ENCODE peak calls at places on chromosomes 13 and 19, in seven cellular contexts. One of them, this sample, is unnamed.

GRCh38 chr19:51702103-51702753 is 9.1 kb downstream of the SPACA6 start:
- DNase-seq in neuronal stem cell: no peak
- DNase-seq in IMR-90: peak; percentile 24
- DNase-seq in H9: peak; percentile 92
- DNase-seq in mesendoderm: peak; percentile 93
- DNase-seq in H1: peak; percentile 47
- DNase-seq in trophoblast cell: peak; percentile 92
- DNase-seq in this sample: peak; percentile 46

GRCh38 chr19:47036233-47036651 is 12.2 kb downstream of the TMEM160 start:
- DNase-seq in H9: no peak
- DNase-seq in IMR-90: no peak
- DNase-seq in mesendoderm: no peak
- DNase-seq in neuronal stem cell: no peak
- DNase-seq in H1: no peak
- DNase-seq in trophoblast cell: no peak
- DNase-seq in this sample: no peak

GRCh38 chr19:49438261-49438660 is 3.1 kb downstream of the SLC17A7 start:
- DNase-seq in mesendoderm: no peak
- DNase-seq in H9: no peak
- DNase-seq in H1: no peak
- DNase-seq in trophoblast cell: no peak
- DNase-seq in IMR-90: no peak
- DNase-seq in neuronal stem cell: no peak
- DNase-seq in this sample: no peak

GRCh38 chr19:6222884-6223283 is 56.9 kb downstream of the MLLT1 start:
- DNase-seq in H9: no peak
- DNase-seq in mesendoderm: no peak
- DNase-seq in H1: no peak
- DNase-seq in trophoblast cell: no peak
- DNase-seq in IMR-90: no peak
- DNase-seq in neuronal stem cell: no peak
- DNase-seq in this sample: no peak

GRCh38 chr13:77353980-77354379 is 27.1 kb upstream of the MYCBP2 start:
- DNase-seq in neuronal stem cell: no peak
- DNase-seq in IMR-90: no peak
- DNase-seq in mesendoderm: no peak
- DNase-seq in H9: no peak
- DNase-seq in H1: no peak
- DNase-seq in trophoblast cell: no peak
- DNase-seq in this sample: no peak

GRCh38 chr19:4089400-4089908 is 22.8 kb upstream of the ZBTB7A start:
- DNase-seq in H1: no peak
- DNase-seq in mesendoderm: no peak
- DNase-seq in trophoblast cell: peak; percentile 68
- DNase-seq in neuronal stem cell: no peak
- DNase-seq in H9: no peak
- DNase-seq in IMR-90: no peak
- DNase-seq in this sample: no peak

GRCh38 chr13:107031691-107032090 is 463.8 kb upstream of the ARGLU1 start:
- DNase-seq in trophoblast cell: peak; percentile 5
- DNase-seq in mesendoderm: no peak
- DNase-seq in neuronal stem cell: no peak
- DNase-seq in H9: no peak
- DNase-seq in IMR-90: no peak
- DNase-seq in H1: no peak
- DNase-seq in this sample: no peak

GRCh38 chr19:7225741-7226140 is 68.5 kb downstream of the INSR start:
- DNase-seq in trophoblast cell: no peak
- DNase-seq in mesendoderm: no peak
- DNase-seq in H1: no peak
- DNase-seq in IMR-90: no peak
- DNase-seq in H9: no peak
- DNase-seq in neuronal stem cell: no peak
- DNase-seq in this sample: no peak

GRCh38 chr19:5216141-5216847 is 124.3 kb downstream of the PTPRS start:
- DNase-seq in trophoblast cell: no peak
- DNase-seq in H1: no peak
- DNase-seq in mesendoderm: no peak
- DNase-seq in neuronal stem cell: no peak
- DNase-seq in H9: no peak
- DNase-seq in IMR-90: no peak
- DNase-seq in this sample: no peak

GRCh38 chr13:104014803-104015645 is 948.8 kb upstream of the SLC10A2 start:
- DNase-seq in H9: no peak
- DNase-seq in neuronal stem cell: no peak
- DNase-seq in IMR-90: peak; percentile 39
- DNase-seq in mesendoderm: no peak
- DNase-seq in H1: no peak
- DNase-seq in trophoblast cell: no peak
- DNase-seq in this sample: peak; percentile 74
- H4K8ac ChIP-seq in H9: no peak overlapping the region
- H4K8ac ChIP-seq in neuronal stem cell: no peak overlapping the region
- H4K8ac ChIP-seq in IMR-90: no peak overlapping the region
- H4K8ac ChIP-seq in mesendoderm: no peak overlapping the region
- H4K8ac ChIP-seq in H1: no peak overlapping the region
- H4K8ac ChIP-seq in trophoblast cell: no peak overlapping the region
- H4K8ac ChIP-seq in this sample: no peak overlapping the region

GRCh38 chr13:24670927-24671326 is 9.3 kb upstream of the ATP12A start:
- DNase-seq in IMR-90: no peak
- DNase-seq in H9: peak; percentile 78
- DNase-seq in mesendoderm: peak; percentile 93
- DNase-seq in H1: no peak
- DNase-seq in neuronal stem cell: peak; percentile 45
- DNase-seq in trophoblast cell: peak; percentile 38
- DNase-seq in this sample: peak; percentile 52

GRCh38 chr13:24670174-24670573 is 10.0 kb upstream of the ATP12A start:
- DNase-seq in IMR-90: no peak
- DNase-seq in neuronal stem cell: no peak
- DNase-seq in mesendoderm: no peak
- DNase-seq in H9: no peak
- DNase-seq in trophoblast cell: no peak
- DNase-seq in H1: no peak
- DNase-seq in this sample: no peak

GRCh38 chr13:24671367-24672117 is 8.7 kb upstream of the ATP12A start:
- DNase-seq in H1: no peak
- DNase-seq in mesendoderm: peak; percentile 94
- DNase-seq in IMR-90: peak; percentile 72
- DNase-seq in H9: peak; percentile 61
- DNase-seq in neuronal stem cell: peak; percentile 48
- DNase-seq in trophoblast cell: peak; percentile 97
- DNase-seq in this sample: peak; percentile 92

GRCh38 chr13:24668955-24669354 is 11.3 kb upstream of the ATP12A start:
- DNase-seq in mesendoderm: no peak
- DNase-seq in neuronal stem cell: no peak
- DNase-seq in H9: no peak
- DNase-seq in H1: no peak
- DNase-seq in trophoblast cell: no peak
- DNase-seq in IMR-90: no peak
- DNase-seq in this sample: no peak

DNA sequence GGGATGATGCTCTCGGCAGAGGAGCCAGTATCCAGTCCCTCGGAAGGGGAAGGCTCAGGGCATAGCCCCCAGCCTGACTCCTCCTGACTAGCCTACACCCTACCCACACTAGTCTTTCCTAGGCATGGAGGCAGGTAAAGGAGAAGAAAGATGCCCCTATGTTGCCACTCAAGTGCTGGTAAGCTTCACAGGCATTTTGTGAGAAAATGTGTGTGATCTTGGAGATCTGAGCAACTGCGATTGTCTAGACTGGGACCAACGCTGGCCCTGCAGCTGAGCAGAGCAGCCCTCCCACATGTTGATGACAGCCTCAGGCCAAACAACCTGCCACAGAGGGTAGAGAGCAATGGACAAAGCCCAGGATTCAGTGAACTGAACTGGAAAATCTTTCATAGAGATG is 11.7 kb upstream of the ATP12A start:
- DNase-seq in mesendoderm: no peak
- DNase-seq in H1: no peak
- DNase-seq in H9: no peak
- DNase-seq in trophoblast cell: peak; percentile 89
- DNase-seq in IMR-90: no peak
- DNase-seq in neuronal stem cell: no peak
- DNase-seq in this sample: no peak
- H3K4me1 ChIP-seq in mesendoderm: peaks cover 3% of the 10 kb centered on the region
- H3K4me1 ChIP-seq in H1: peaks cover 4% of the 10 kb centered on the region
- H3K4me1 ChIP-seq in H9: peaks cover 3% of the 10 kb centered on the region
- H3K4me1 ChIP-seq in trophoblast cell: peaks cover 28% of the 10 kb centered on the region
- H3K4me1 ChIP-seq in IMR-90: no peaks in the 10 kb centered on the region
- H3K4me1 ChIP-seq in neuronal stem cell: peaks cover 4% of the 10 kb centered on the region
- H3K4me1 ChIP-seq in this sample: peaks cover 6% of the 10 kb centered on the region

GRCh38 chr19:1255186-1256161 is 7.1 kb downstream of the MIDN start:
- DNase-seq in H1: no peak
- DNase-seq in IMR-90: no peak
- DNase-seq in neuronal stem cell: no peak
- DNase-seq in trophoblast cell: no peak
- DNase-seq in H9: no peak
- DNase-seq in mesendoderm: no peak
- DNase-seq in this sample: no peak

GRCh38 chr19:1252818-1253513 is 4.6 kb downstream of the MIDN start:
- DNase-seq in H9: no peak
- DNase-seq in IMR-90: peak; percentile 97
- DNase-seq in trophoblast cell: peak; percentile 82
- DNase-seq in neuronal stem cell: no peak
- DNase-seq in H1: no peak
- DNase-seq in mesendoderm: peak; percentile 65
- DNase-seq in this sample: peak; percentile 98

GRCh38 chr19:1254081-1254527 is 5.7 kb downstream of the MIDN start:
- DNase-seq in H1: no peak
- DNase-seq in H9: no peak
- DNase-seq in neuronal stem cell: no peak
- DNase-seq in mesendoderm: no peak
- DNase-seq in trophoblast cell: no peak
- DNase-seq in IMR-90: no peak
- DNase-seq in this sample: no peak

GRCh38 chr19:1253514-1254080 is 5.2 kb downstream of the MIDN start:
- DNase-seq in H1: no peak
- DNase-seq in mesendoderm: no peak
- DNase-seq in IMR-90: peak; percentile 88
- DNase-seq in H9: no peak
- DNase-seq in trophoblast cell: no peak
- DNase-seq in neuronal stem cell: no peak
- DNase-seq in this sample: no peak

DNA sequence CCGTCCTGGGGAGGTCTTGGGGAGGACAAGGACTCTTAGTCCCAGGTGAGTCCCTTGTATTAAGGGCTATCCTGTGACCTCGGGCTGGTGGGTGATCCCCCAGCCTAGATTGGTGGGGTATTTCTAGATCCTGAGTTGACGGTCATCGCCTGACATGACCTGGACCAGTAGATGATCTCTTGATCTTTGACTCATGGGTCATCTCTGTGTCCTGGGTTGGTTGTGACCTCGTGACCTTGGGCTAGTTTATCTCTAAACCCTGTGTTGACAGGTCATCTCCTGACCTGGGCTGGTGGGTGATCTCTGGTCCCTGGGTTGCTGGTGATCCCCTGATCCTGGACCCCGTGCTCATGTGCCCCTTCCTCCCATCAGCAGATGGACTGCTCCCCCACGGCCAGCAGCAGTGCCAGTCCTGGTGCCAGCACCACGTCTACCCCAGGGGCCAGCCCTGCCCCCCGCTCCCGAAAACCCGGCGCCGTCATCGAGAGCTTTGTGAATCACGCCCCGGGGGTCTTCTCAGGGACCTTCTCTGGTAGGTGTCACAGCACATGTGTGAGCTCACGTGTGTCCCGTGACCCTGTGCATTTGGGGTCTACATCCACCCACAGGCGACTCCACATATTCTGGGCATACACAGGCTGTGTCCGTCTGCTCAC is 6.3 kb downstream of the MIDN start:
- DNase-seq in trophoblast cell: no peak
- DNase-seq in mesendoderm: no peak
- DNase-seq in neuronal stem cell: no peak
- DNase-seq in H9: no peak
- DNase-seq in H1: no peak
- DNase-seq in IMR-90: no peak
- DNase-seq in this sample: no peak
- H3K27ac ChIP-seq in trophoblast cell: peak overlapping the region; percentile 92
- H3K27ac ChIP-seq in mesendoderm: peak overlapping the region; percentile 13
- H3K27ac ChIP-seq in neuronal stem cell: peak overlapping the region; percentile 24
- H3K27ac ChIP-seq in H9: no peak overlapping the region
- H3K27ac ChIP-seq in H1: no peak overlapping the region
- H3K27ac ChIP-seq in IMR-90: peak overlapping the region; percentile 99
- H3K27ac ChIP-seq in this sample: peak overlapping the region; percentile 13

DNA sequence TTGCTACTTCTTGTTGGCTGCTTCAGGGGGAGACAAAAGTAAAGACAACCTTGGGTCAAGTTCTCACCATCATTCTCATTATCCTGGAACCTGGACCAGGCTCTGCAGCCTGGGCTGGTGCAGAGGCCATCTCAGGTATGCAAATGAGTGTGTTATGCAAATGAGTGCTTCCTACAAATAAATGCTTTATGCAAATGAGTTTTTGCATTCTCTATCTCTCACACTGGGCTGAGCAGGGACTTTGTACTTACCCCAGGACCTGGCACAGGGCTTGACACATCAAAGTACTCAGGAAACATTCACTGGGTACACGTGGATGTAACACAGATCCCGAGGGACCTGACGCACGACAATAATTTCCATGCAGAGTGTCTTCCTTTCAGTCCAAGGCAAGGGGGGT is 103.0 kb downstream of the DNAJC15 start:
- DNase-seq in mesendoderm: no peak
- DNase-seq in IMR-90: no peak
- DNase-seq in trophoblast cell: no peak
- DNase-seq in H9: no peak
- DNase-seq in H1: no peak
- DNase-seq in neuronal stem cell: no peak
- DNase-seq in this sample: no peak
- H4K8ac ChIP-seq in mesendoderm: no peak overlapping the region
- H4K8ac ChIP-seq in IMR-90: no peak overlapping the region
- H4K8ac ChIP-seq in trophoblast cell: no peak overlapping the region
- H4K8ac ChIP-seq in H9: no peak overlapping the region
- H4K8ac ChIP-seq in H1: no peak overlapping the region
- H4K8ac ChIP-seq in neuronal stem cell: no peak overlapping the region
- H4K8ac ChIP-seq in this sample: no peak overlapping the region